ENCODE peak calls at places on chromosome 7, in five cellular contexts. F is RWPE2, X is K562, U is hepatocyte, O is GM23338. K is an unnamed sample.

GRCh38 chr7:36597099-36597773 is 127.1 kb downstream of the AOAH start:
- DNase-seq in F (no peak), X (peak; percentile 16), U (no peak), O (no peak), K (no peak)

GRCh38 chr7:91347288-91347687 is 83.1 kb downstream of the FZD1 start:
- DNase-seq in F (no peak), X (no peak), U (no peak), O (no peak), K (no peak)

GRCh38 chr7:94888542-94888941 is 18.9 kb upstream of the PPP1R9A start:
- DNase-seq in F (no peak), X (no peak), U (peak; percentile 40), O (peak; percentile 24), K (peak; percentile 14)

GRCh38 chr7:2812119-2812487 is 32.0 kb downstream of the GNA12 start:
- DNase-seq in F (no peak), X (no peak), U (no peak), O (no peak), K (no peak)

GRCh38 chr7:29839302-29839701 is 33.0 kb downstream of the WIPF3 start:
- DNase-seq in F (no peak), X (peak; percentile 47), U (no peak), O (no peak), K (no peak)

GRCh38 chr7:16967174-16967868 is 85.5 kb upstream of the AGR3 start:
- DNase-seq in F (no peak), X (no peak), U (no peak), O (no peak), K (no peak)

GRCh38 chr7:116150588-116150987 is 59.8 kb upstream of the TES start:
- DNase-seq in F (no peak), X (no peak), U (no peak), O (no peak), K (no peak)

GRCh38 chr7:105487559-105488218 is 34.4 kb downstream of the PUS7 start:
- DNase-seq in F (no peak), X (peak; percentile 79), U (peak; percentile 70), O (no peak), K (peak; percentile 24)

GRCh38 chr7:98276241-98276761 is 5.2 kb upstream of the BRI3 start:
- DNase-seq in F (no peak), X (no peak), U (peak; percentile 68), O (no peak), K (no peak)
- H3K27ac ChIP-seq in F (no peak overlapping the region), X (no peak overlapping the region), U (peak overlapping the region; percentile 78), O (no peak overlapping the region), K (peak overlapping the region; percentile 17)

GRCh38 chr7:27169658-27170493 is 4.2 kb downstream of the HOXA10 start:
- DNase-seq in F (peak; percentile 73), X (no peak), U (peak; percentile 5), O (peak; percentile 82), K (no peak)

GRCh38 chr7:27166475-27167169 is 1.3 kb upstream of the HOXA9 start:
- DNase-seq in F (no peak), X (no peak), U (no peak), O (peak; percentile 53), K (no peak)

GRCh38 chr7:27167916-27168264 is 2.6 kb upstream of the HOXA9 start:
- DNase-seq in F (no peak), X (no peak), U (no peak), O (no peak), K (no peak)

GRCh38 chr7:27167170-27167505 is 1.8 kb upstream of the HOXA9 start:
- DNase-seq in F (no peak), X (no peak), U (no peak), O (peak; percentile 20), K (no peak)

GRCh38 chr7:27168265-27168947 is 3.1 kb upstream of the HOXA9 start:
- DNase-seq in F (no peak), X (no peak), U (no peak), O (peak; percentile 31), K (no peak)
- TF ChIP-seq CTCF in F (peak; percentile 27), X (no peak), U (no peak), O (peak; percentile 7), K (peak; percentile 52)

GRCh38 chr7:120990468-120991118 is 2.1 kb downstream of the CPED1 start:
- DNase-seq in F (no peak), X (peak; percentile 50), U (no peak), O (no peak), K (no peak)
- H3K27ac ChIP-seq in F (no peak overlapping the region), X (peak overlapping the region; percentile 78), U (peak overlapping the region; percentile 89), O (no peak overlapping the region), K (no peak overlapping the region)

DNA sequence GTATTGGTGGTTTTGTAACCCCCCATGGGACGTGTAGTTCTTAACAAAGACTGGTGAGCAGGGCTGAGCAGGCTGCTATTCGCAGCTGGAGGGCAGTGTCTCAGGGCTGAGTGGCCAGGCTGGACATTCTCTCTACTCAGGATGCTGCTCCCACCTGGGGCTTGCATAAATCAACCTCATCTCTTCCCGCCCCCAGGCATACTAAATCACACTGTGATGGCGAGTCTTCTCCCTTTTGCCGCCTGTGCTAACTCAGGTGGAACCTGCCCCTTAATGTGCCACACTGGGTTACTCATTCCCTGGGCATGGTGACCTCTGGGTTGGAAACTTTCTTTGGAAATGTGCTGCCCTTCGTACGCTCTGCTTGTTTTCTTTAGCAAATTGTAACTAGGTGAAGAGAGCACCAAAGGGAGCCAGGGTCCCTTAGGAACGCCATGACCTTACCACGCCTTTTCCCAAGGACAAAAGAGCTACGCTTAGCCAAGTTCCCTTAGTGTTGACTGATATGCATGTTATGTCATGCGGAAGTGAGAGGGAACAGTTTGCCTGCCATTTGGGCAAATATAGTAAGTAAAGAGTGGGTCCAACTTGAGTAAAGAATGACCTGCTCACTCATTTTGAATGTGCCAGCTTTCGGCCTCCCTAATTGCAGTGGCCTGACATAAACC is 40.4 kb upstream of the COBL start:
- DNase-seq in F (no peak), X (no peak), U (peak; percentile 20), O (no peak), K (no peak)
- TF ChIP-seq CTCF in F (no peak), X (no peak), U (no peak), O (peak; percentile 17), K (no peak)

DNA sequence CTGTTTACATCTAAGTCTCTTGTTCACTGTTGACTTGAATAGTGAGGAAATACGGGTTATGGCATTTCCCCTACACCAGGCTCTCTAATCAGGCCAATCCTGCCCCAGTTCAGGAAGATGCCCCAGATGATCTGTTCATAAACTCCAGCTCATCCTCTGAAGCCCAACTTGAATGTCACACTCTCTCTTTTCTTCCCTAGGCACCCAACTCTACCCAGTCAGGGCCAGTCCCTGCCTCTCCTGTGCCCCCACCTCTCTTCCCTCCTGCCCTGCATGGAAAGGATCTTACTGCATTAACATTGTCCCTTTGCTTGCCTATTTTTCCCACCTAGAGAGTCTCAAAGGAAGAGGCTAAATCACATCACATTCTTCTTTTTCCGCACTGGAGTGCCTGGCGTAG is 10.6 kb upstream of the TRPV6 start:
- DNase-seq in F (no peak), X (no peak), U (no peak), O (no peak), K (no peak)
- H3K27ac ChIP-seq in F (no peak overlapping the region), X (no peak overlapping the region), U (no peak overlapping the region), O (no peak overlapping the region), K (no peak overlapping the region)

GRCh38 chr7:42025635-42026375 is 211.2 kb downstream of the GLI3 start:
- DNase-seq in F (no peak), X (no peak), U (no peak), O (no peak), K (no peak)
- TF ChIP-seq CTCF in F (no peak), X (no peak), U (no peak), O (no peak), K (no peak)

DNA sequence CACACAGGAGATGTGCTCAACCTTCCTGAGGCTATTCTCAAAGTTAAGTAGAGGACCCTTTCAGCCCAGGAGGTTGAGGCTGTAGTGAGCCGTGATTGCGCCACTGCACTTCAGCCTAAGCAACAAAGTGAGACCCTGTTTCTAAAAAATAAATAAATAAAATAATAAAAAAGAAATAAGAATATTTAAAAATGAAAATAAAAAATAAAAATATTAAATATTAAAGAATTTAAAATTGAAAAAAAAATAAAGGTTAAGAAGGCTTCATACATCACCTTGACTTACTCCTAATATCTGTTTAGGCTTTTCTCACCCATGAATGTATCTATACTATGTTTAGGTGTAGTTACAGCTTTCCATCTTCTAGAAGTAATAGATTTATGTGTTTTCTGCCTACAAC is 187.5 kb upstream of the AGK start:
- DNase-seq in F (no peak), X (no peak), U (no peak), O (no peak), K (no peak)
- H3K27ac ChIP-seq in F (peak overlapping the region; percentile 74), X (no peak overlapping the region), U (no peak overlapping the region), O (no peak overlapping the region), K (no peak overlapping the region)

GRCh38 chr7:97842772-97843345 is 29.3 kb downstream of the ASNS start:
- DNase-seq in F (no peak), X (no peak), U (no peak), O (no peak), K (no peak)

GRCh38 chr7:97844036-97844435 is 28.2 kb downstream of the ASNS start:
- DNase-seq in F (no peak), X (peak; percentile 30), U (no peak), O (no peak), K (peak; percentile 13)

GRCh38 chr7:97846945-97847344 is 25.3 kb downstream of the ASNS start:
- DNase-seq in F (no peak), X (no peak), U (no peak), O (no peak), K (no peak)

GRCh38 chr7:97847791-97848190 is 24.4 kb downstream of the ASNS start:
- DNase-seq in F (no peak), X (no peak), U (no peak), O (no peak), K (no peak)

DNA sequence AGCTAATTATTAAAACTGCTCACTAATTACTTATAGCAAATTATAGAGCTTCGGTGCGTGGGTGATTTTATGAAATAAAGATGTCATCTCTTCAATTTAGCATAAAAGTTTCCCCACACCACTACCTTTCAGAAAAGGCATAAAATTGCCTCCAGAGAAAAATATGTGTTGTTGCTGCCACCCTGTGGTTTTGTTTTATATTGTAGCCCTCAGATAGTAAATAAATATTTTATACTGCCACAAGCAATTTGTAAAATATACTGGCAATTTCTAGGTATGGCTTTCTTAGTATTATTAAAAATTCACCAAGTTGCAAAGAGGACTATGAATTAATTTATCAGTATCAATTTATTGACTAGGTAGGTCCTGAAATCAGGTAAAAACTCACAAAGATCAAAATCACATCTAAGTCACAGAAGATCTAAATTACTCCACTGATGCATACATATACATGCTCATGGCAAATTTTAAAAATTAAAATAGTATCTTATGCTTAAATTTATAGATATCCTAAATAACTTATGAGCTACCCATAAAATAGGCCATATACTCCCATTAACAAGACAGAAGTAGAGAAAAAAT is 26.5 kb downstream of the ASNS start:
- DNase-seq in F (no peak), X (peak; percentile 19), U (peak; percentile 35), O (peak; percentile 55), K (peak; percentile 15)
- TF ChIP-seq CTCF in F (peak; percentile 71), X (peak; percentile 27), U (peak; percentile 60), O (peak; percentile 47), K (peak; percentile 75)

K was measured in RWPE1.